ENCODE peak calls at places on chromosomes 2 and 18, in seven cellular contexts. U is KBM-7; K is choroid plexus epithelial cell; Z is chondrocyte; C is substantia nigra; O is activated T-cell treated with anti-CD3 and anti-CD28 coated beads, Interleukin-2, amount 50 U/mL, for 72 hours; X is psoas muscle. I is an unnamed sample.

GRCh38 chr2:181468313-181468712 is 11.1 kb downstream of the ITGA4 start:
- DNase-seq in U (no peak), K (peak), Z (no peak), C (no peak), O (no peak), X (no peak), I (no peak)

GRCh38 chr18:32831781-32832180 is 59.0 kb upstream of the KLHL14 start:
- DNase-seq in U (no peak), K (peak), Z (no peak), C (no peak), O (no peak), X (no peak), I (no peak)

GRCh38 chr2:42910657-42911405 is 118.4 kb upstream of the HAAO start:
- DNase-seq in U (no peak), K (no peak), Z (no peak), C (no peak), O (no peak), X (no peak), I (no peak)

GRCh38 chr18:10135302-10135926 is 221.6 kb downstream of the VAPA start:
- DNase-seq in U (no peak), K (no peak), Z (no peak), C (no peak), O (no peak), X (no peak), I (no peak)

GRCh38 chr2:173192071-173192470 is 116.4 kb downstream of the MAP3K20 start:
- DNase-seq in U (no peak), K (no peak), Z (no peak), C (no peak), O (no peak), X (no peak), I (no peak)

GRCh38 chr2:236366406-236366805 is 102.2 kb upstream of the ASB18 start:
- DNase-seq in U (peak), K (no peak), Z (no peak), C (no peak), O (no peak), X (no peak), I (no peak)

GRCh38 chr2:241950413-241950863 is 80.9 kb downstream of the RTP5 start:
- DNase-seq in U (no peak), K (no peak), Z (no peak), C (no peak), O (no peak), X (no peak), I (no peak)

GRCh38 chr2:207625014-207625755 is at the start of gene METTL21A:
- DNase-seq in U (peak), K (peak), Z (no peak), C (peak), O (peak), X (peak), I (peak)

GRCh38 chr18:49833804-49834203 is 20.5 kb upstream of the ACAA2 start:
- DNase-seq in U (no peak), K (no peak), Z (no peak), C (no peak), O (no peak), X (no peak), I (no peak)

GRCh38 chr2:2328847-2329246 is 2.2 kb downstream of the MYT1L start:
- DNase-seq in U (peak), K (peak), Z (no peak), C (no peak), O (no peak), X (no peak), I (no peak)